ENCODE peak calls at places on chromosomes 12 and 14, in ten cellular contexts. N is stimulated activated CD8-positive, alpha-beta memory T cell treated with anti-CD3 and anti-CD28 coated beads, Interleukin-7, amount 100 ng/mL, for 48 hours; G is T-helper 17 cell; A is AG10803; Q is stimulated activated CD4-positive, alpha-beta T cell treated with anti-CD3 and anti-CD28 coated beads, Interleukin-15, amount 100 ng/mL, for 1 hour; K is GM04503; L is NCI-H460; E is Calu3; R is stomach; T is body of pancreas. P is an unnamed sample.

GRCh38 chr12:116026768-116027550 is 250.5 kb downstream of the MED13L start:
- DNase-seq in K (no peak), L (no peak), R (no peak), E (no peak), T (no peak), Q (no peak), N (no peak), G (no peak), A (no peak), P (no peak)

GRCh38 chr14:69852897-69853296 is 26.3 kb upstream of the SMOC1 start:
- DNase-seq in Q (no peak), R (no peak), K (no peak), G (no peak), A (no peak), N (no peak), L (no peak), E (no peak), T (no peak), P (no peak)

GRCh38 chr14:73105727-73106126 is 30.6 kb upstream of the PSEN1 start:
- DNase-seq in K (no peak), L (no peak), G (no peak), N (no peak), T (no peak), E (no peak), Q (no peak), R (no peak), A (no peak), P (no peak)

GRCh38 chr14:47435331-47435965 is 240.0 kb downstream of the MDGA2 start:
- DNase-seq in Q (no peak), E (no peak), A (no peak), G (no peak), T (no peak), K (no peak), N (no peak), L (no peak), R (no peak), P (no peak)

GRCh38 chr12:29713729-29714128 is 70.0 kb downstream of the TMTC1 start:
- DNase-seq in K (no peak), N (no peak), Q (no peak), R (no peak), E (no peak), T (no peak), A (no peak), L (no peak), G (no peak), P (no peak)

GRCh38 chr12:126163984-126164383 is 1098.7 kb downstream of the AACS start:
- DNase-seq in L (no peak), N (no peak), Q (no peak), E (no peak), T (peak), K (no peak), A (no peak), G (no peak), R (peak), P (no peak)

GRCh38 chr14:63011609-63012008 is 33.6 kb downstream of the KCNH5 start:
- DNase-seq in E (no peak), L (no peak), K (no peak), T (no peak), G (no peak), R (no peak), N (no peak), Q (no peak), A (no peak), P (no peak)

GRCh38 chr12:11702959-11703358 is 53.5 kb downstream of the ETV6 start:
- DNase-seq in Q (no peak), A (no peak), L (no peak), N (no peak), R (no peak), E (no peak), T (no peak), G (no peak), K (no peak), P (no peak)

GRCh38 chr14:93231129-93231979 is 24.3 kb downstream of the UBR7 start:
- DNase-seq in R (no peak), T (peak), K (no peak), N (no peak), E (peak), L (peak), G (no peak), Q (no peak), A (peak), P (no peak)

GRCh38 chr14:76346391-76347160 is 29.4 kb upstream of the ESRRB start:
- DNase-seq in E (no peak), G (no peak), T (no peak), R (no peak), K (no peak), Q (no peak), L (no peak), N (no peak), A (peak), P (no peak)

GRCh38 chr12:18343708-18344107 is 82.4 kb downstream of the PIK3C2G start:
- DNase-seq in K (no peak), N (no peak), E (no peak), A (no peak), R (no peak), Q (no peak), T (no peak), G (no peak), L (no peak), P (no peak)

GRCh38 chr12:57464569-57464968 is 5.0 kb downstream of the GLI1 start:
- DNase-seq in A (no peak), T (no peak), K (no peak), E (no peak), L (no peak), N (no peak), Q (no peak), R (no peak), G (no peak), P (no peak)

GRCh38 chr12:88925370-88925915 is 345.2 kb upstream of the KITLG start:
- DNase-seq in E (no peak), N (no peak), R (no peak), T (no peak), Q (no peak), G (no peak), L (no peak), K (no peak), A (peak), P (no peak)

GRCh38 chr14:53979747-53980642 is 23.4 kb upstream of the BMP4 start:
- DNase-seq in T (no peak), A (peak), G (no peak), L (no peak), K (peak), N (no peak), E (no peak), Q (no peak), R (no peak), P (peak)

GRCh38 chr12:111413442-111414086 is 7.8 kb downstream of the SH2B3 start:
- DNase-seq in T (peak), A (peak), E (no peak), N (no peak), K (peak), L (no peak), G (no peak), R (no peak), Q (no peak), P (no peak)

GRCh38 chr14:67623114-67623513 is 3.4 kb downstream of the ARG2 start:
- DNase-seq in T (no peak), R (no peak), K (no peak), G (no peak), Q (no peak), L (no peak), N (no peak), A (peak), E (no peak), P (no peak)

GRCh38 chr14:77037886-77038511 is 9.5 kb upstream of the IRF2BPL start:
- DNase-seq in L (no peak), A (no peak), Q (peak), K (no peak), R (no peak), G (peak), N (no peak), E (no peak), T (peak), P (no peak)

GRCh38 chr14:77991128-77991772 is 178.9 kb upstream of the NRXN3 start:
- DNase-seq in G (no peak), R (no peak), T (no peak), A (no peak), N (no peak), E (no peak), L (no peak), K (no peak), Q (no peak), P (no peak)

GRCh38 chr12:103887738-103888137 is 42.5 kb upstream of the HSP90B1 start:
- DNase-seq in L (no peak), A (no peak), Q (no peak), N (no peak), K (no peak), T (no peak), R (no peak), E (no peak), G (no peak), P (no peak)

GRCh38 chr12:11875414-11875935 is 195.3 kb upstream of the BCL2L14 start:
- DNase-seq in E (peak), L (no peak), T (no peak), N (no peak), R (no peak), G (no peak), Q (no peak), K (no peak), A (peak), P (no peak)

GRCh38 chr14:22047105-22047504 is 373.5 kb upstream of the OR4E1 start:
- DNase-seq in R (no peak), T (no peak), A (no peak), G (no peak), K (no peak), Q (no peak), N (no peak), E (peak), L (peak), P (no peak)

GRCh38 chr12:119374615-119375014 is 40.1 kb downstream of the CCDC60 start:
- DNase-seq in G (no peak), K (no peak), E (no peak), A (no peak), L (no peak), Q (no peak), T (no peak), N (no peak), R (no peak), P (no peak)

GRCh38 chr14:99644723-99645544 is at the start of gene HHIPL1:
- DNase-seq in T (no peak), A (peak), G (no peak), R (no peak), L (no peak), N (no peak), Q (no peak), E (peak), K (no peak), P (no peak)

GRCh38 chr12:121753844-121754264 is 39.6 kb downstream of the RHOF start:
- DNase-seq in K (no peak), E (no peak), R (peak), Q (no peak), L (no peak), G (no peak), T (peak), A (no peak), N (no peak), P (no peak)

GRCh38 chr12:25785164-25785563 is 173.3 kb upstream of the RASSF8 start:
- DNase-seq in E (no peak), A (no peak), G (no peak), Q (no peak), K (no peak), N (no peak), L (no peak), T (no peak), R (no peak), P (no peak)

GRCh38 chr12:116525418-116526001 is 33.7 kb upstream of the MAP1LC3B2 start:
- DNase-seq in N (no peak), L (peak), R (peak), Q (no peak), E (peak), T (peak), G (no peak), A (peak), K (peak), P (no peak)

GRCh38 chr12:31008241-31008711 is 65.4 kb upstream of the DDX11 start:
- DNase-seq in Q (no peak), K (no peak), T (no peak), E (no peak), R (no peak), A (no peak), N (no peak), G (no peak), L (no peak), P (no peak)

GRCh38 chr12:131138638-131139362 is 185.1 kb downstream of the ADGRD1 start:
- DNase-seq in R (no peak), K (no peak), G (no peak), E (no peak), N (no peak), A (no peak), Q (no peak), L (no peak), T (no peak), P (no peak)

GRCh38 chr12:68175566-68176033 is 16.1 kb upstream of the IFNG start:
- DNase-seq in K (no peak), A (no peak), G (peak), Q (peak), L (no peak), R (no peak), T (no peak), N (peak), E (no peak), P (no peak)

GRCh38 chr12:52268212-52268611 is 6.2 kb upstream of the KRT86 start:
- DNase-seq in A (peak), N (no peak), E (no peak), K (no peak), R (no peak), G (no peak), Q (no peak), L (no peak), T (no peak), P (no peak)

GRCh38 chr12:74119811-74120362 is 417.7 kb upstream of the ATXN7L3B start:
- DNase-seq in N (no peak), L (no peak), T (no peak), Q (no peak), K (no peak), E (no peak), A (no peak), G (no peak), R (no peak), P (no peak)

GRCh38 chr12:53618340-53618739 is 7.8 kb downstream of the ATF7 start:
- DNase-seq in T (no peak), R (no peak), L (no peak), G (no peak), E (no peak), Q (no peak), N (no peak), A (no peak), K (no peak), P (no peak)

GRCh38 chr12:89649139-89649538 is 59.5 kb downstream of the ATP2B1 start:
- DNase-seq in R (no peak), A (no peak), K (no peak), N (no peak), Q (no peak), G (no peak), T (no peak), L (no peak), E (no peak), P (no peak)

GRCh38 chr12:95615735-95616134 is 64.5 kb upstream of the USP44 start:
- DNase-seq in A (no peak), T (no peak), L (no peak), Q (no peak), N (no peak), R (no peak), G (no peak), K (no peak), E (no peak), P (no peak)

GRCh38 chr12:16076553-16076952 is 165.4 kb downstream of the DERA start:
- DNase-seq in A (peak), N (no peak), E (peak), R (no peak), L (peak), Q (no peak), G (no peak), K (no peak), T (no peak), P (peak)

P was measured in epithelial cell of proximal tubule.